ENCODE peak calls at places on chromosomes 5 and 9, in nine cellular contexts. P, B, F, H, W, Y, I, T and G are unnamed samples.

GRCh38 chr5:57653636-57654290 is 171.2 kb upstream of the ACTBL2 start:
- DNase-seq in B (peak), F (no peak), H (no peak), T (no peak), P (no peak), W (no peak), Y (no peak), I (no peak), G (no peak)

GRCh38 chr5:142017832-142018427 is 5.1 kb upstream of the GNPDA1 start:
- DNase-seq in T (no peak), H (no peak), P (no peak), B (peak), Y (no peak), I (peak), F (peak), W (no peak), G (no peak)

GRCh38 chr5:141039517-141039916 is 11.7 kb upstream of the PCDHB1 start:
- DNase-seq in P (no peak), T (no peak), F (no peak), I (no peak), W (no peak), H (no peak), Y (no peak), B (peak), G (peak)

GRCh38 chr9:78601957-78602565 is 305.1 kb downstream of the PSAT1 start:
- DNase-seq in W (no peak), F (peak), H (peak), B (peak), P (no peak), T (no peak), I (peak), Y (peak), G (peak)

GRCh38 chr9:84851935-84852585 is 182.5 kb downstream of the NTRK2 start:
- DNase-seq in Y (no peak), T (no peak), I (no peak), B (peak), F (peak), H (peak), W (no peak), P (peak), G (peak)

GRCh38 chr9:109251080-109251775 is 69.6 kb downstream of the EPB41L4B start:
- DNase-seq in F (peak), B (peak), Y (no peak), T (peak), P (peak), I (no peak), H (peak), W (no peak), G (no peak)

GRCh38 chr5:79436224-79436623 is 77.7 kb downstream of the HOMER1 start:
- DNase-seq in H (peak), Y (no peak), W (no peak), P (no peak), F (peak), I (no peak), T (no peak), B (peak), G (peak)

GRCh38 chr5:56910123-56910951 is 941 bp downstream of the SETD9 start:
- DNase-seq in P (peak), F (no peak), I (peak), B (peak), Y (no peak), T (peak), W (no peak), H (no peak), G (peak)

GRCh38 chr5:18551716-18552115 is 917.5 kb downstream of the TAF11L14 start:
- DNase-seq in I (no peak), B (no peak), W (no peak), H (no peak), T (no peak), Y (no peak), F (no peak), P (no peak), G (no peak)

GRCh38 chr5:179262126-179262920 is 82.9 kb downstream of the ADAMTS2 start:
- DNase-seq in Y (no peak), T (peak), W (no peak), B (no peak), P (peak), I (no peak), H (no peak), F (no peak), G (no peak)

GRCh38 chr5:72842816-72843215 is 26.4 kb downstream of the TNPO1 start:
- DNase-seq in B (peak), I (no peak), F (peak), H (peak), P (no peak), W (no peak), T (no peak), Y (no peak), G (peak)

GRCh38 chr5:139969318-139969717 is 73.8 kb downstream of the NRG2 start:
- DNase-seq in P (no peak), F (no peak), I (no peak), T (no peak), H (no peak), Y (no peak), B (no peak), W (no peak), G (no peak)

GRCh38 chr5:107426209-107426608 is 244.5 kb downstream of the EFNA5 start:
- DNase-seq in I (no peak), W (no peak), B (no peak), F (no peak), Y (no peak), T (no peak), P (no peak), H (no peak), G (no peak)

GRCh38 chr5:142931896-142932686 is 161.9 kb downstream of the ARHGAP26 start:
- DNase-seq in P (peak), W (no peak), F (no peak), B (no peak), H (no peak), I (no peak), T (no peak), Y (no peak), G (no peak)

GRCh38 chr9:98575379-98576346 is 133.1 kb downstream of the GABBR2 start:
- DNase-seq in B (peak), H (peak), T (no peak), I (peak), F (peak), Y (no peak), W (no peak), P (no peak), G (no peak)

GRCh38 chr9:90296539-90296938 is 346.1 kb downstream of the DIRAS2 start:
- DNase-seq in B (no peak), I (no peak), F (no peak), Y (no peak), P (no peak), W (no peak), H (no peak), T (no peak), G (peak)

GRCh38 chr5:142618125-142618524 is 67.8 kb downstream of the FGF1 start:
- DNase-seq in B (peak), H (peak), P (no peak), F (peak), T (no peak), W (no peak), Y (no peak), I (peak), G (peak)

GRCh38 chr5:142828797-142829535 is 58.8 kb downstream of the ARHGAP26 start:
- DNase-seq in H (no peak), P (no peak), W (no peak), F (no peak), I (no peak), B (no peak), T (no peak), Y (no peak), G (no peak)

GRCh38 chr5:170474489-170475266 is 29.1 kb upstream of the KCNIP1 start:
- DNase-seq in W (no peak), P (no peak), Y (no peak), T (no peak), F (no peak), I (no peak), B (no peak), H (no peak), G (no peak)

GRCh38 chr9:88682431-88682831 is 147.5 kb downstream of the NXNL2 start:
- DNase-seq in W (no peak), B (no peak), Y (no peak), P (no peak), H (no peak), T (no peak), I (no peak), F (no peak), G (no peak)

GRCh38 chr9:137217276-137218211 is 4.5 kb downstream of the RNF208 start:
- DNase-seq in F (no peak), T (peak), W (no peak), P (peak), I (no peak), B (no peak), Y (no peak), H (peak), G (peak)

GRCh38 chr9:129125478-129125877 is 14.3 kb downstream of the PTPA start:
- DNase-seq in P (no peak), W (no peak), T (no peak), H (peak), I (no peak), Y (no peak), F (peak), B (peak), G (no peak)

GRCh38 chr5:137036630-137037029 is 462.5 kb downstream of the SPOCK1 start:
- DNase-seq in P (no peak), T (no peak), B (no peak), Y (peak), H (no peak), W (no peak), I (no peak), F (no peak), G (no peak)

GRCh38 chr5:956941-957729 is 51.5 kb upstream of the NKD2 start:
- DNase-seq in P (no peak), W (no peak), F (peak), I (peak), Y (no peak), B (peak), T (peak), H (no peak), G (peak)

GRCh38 chr9:78562021-78562420 is 265.1 kb downstream of the PSAT1 start:
- DNase-seq in W (no peak), F (peak), Y (no peak), T (no peak), I (no peak), B (no peak), P (no peak), H (no peak), G (no peak)

GRCh38 chr5:124665035-124665434 is 81.4 kb downstream of the ZNF608 start:
- DNase-seq in W (no peak), Y (no peak), F (no peak), B (no peak), I (no peak), H (no peak), P (no peak), T (no peak), G (no peak)

GRCh38 chr5:58439094-58439644 is 20.7 kb downstream of the PLK2 start:
- DNase-seq in H (no peak), Y (no peak), F (no peak), P (no peak), T (no peak), W (no peak), I (no peak), B (no peak), G (no peak)

GRCh38 chr9:97573482-97574073 is 59.6 kb downstream of the TSTD2 start:
- DNase-seq in Y (no peak), W (no peak), B (no peak), I (no peak), F (no peak), P (no peak), H (no peak), T (peak), G (no peak)

GRCh38 chr9:79465171-79465570 is 106.6 kb upstream of the TLE4 start:
- DNase-seq in P (no peak), I (no peak), F (no peak), Y (no peak), B (no peak), W (no peak), T (no peak), H (no peak), G (no peak)